ENCODE peak calls at places on chromosomes 4 and X, in eight cellular contexts. Y is A549; Z is transverse colon; L is DND-41; K is mucosa of descending colon; J is cardiac muscle cell; O is right lobe of liver; D is CD8-positive, alpha-beta memory T cell. E is an unnamed sample.

GRCh38 chrX:153969904-153970397 is 1.7 kb downstream of the HCFC1 start:
- DNase-seq in Y (no peak), Z (no peak), L (no peak), K (peak), J (no peak), O (peak), D (no peak), E (no peak)

GRCh38 chr4:62377245-62377644 is 1177.1 kb downstream of the ADGRL3 start:
- DNase-seq in Y (no peak), Z (no peak), L (no peak), K (no peak), J (no peak), O (no peak), D (no peak), E (no peak)

GRCh38 chrX:101685923-101686322 is 26.3 kb upstream of the ARMCX2 start:
- DNase-seq in Y (no peak), Z (no peak), L (no peak), K (no peak), J (no peak), O (no peak), D (no peak), E (no peak)

GRCh38 chr4:117983541-117984451 is 50.5 kb upstream of the NDST3 start:
- DNase-seq in Y (no peak), Z (no peak), L (peak), K (no peak), J (no peak), O (no peak), D (no peak), E (peak)

GRCh38 chrX:93422693-93423092 is 250.7 kb downstream of the NAP1L3 start:
- DNase-seq in Y (no peak), Z (no peak), L (no peak), K (no peak), J (peak), O (no peak), D (no peak), E (peak)

GRCh38 chr4:123443401-123444297 is 47.1 kb downstream of the SPRY1 start:
- DNase-seq in Y (no peak), Z (peak), L (peak), K (no peak), J (no peak), O (no peak), D (no peak), E (no peak)

GRCh38 chr4:176964116-176964691 is 171.5 kb upstream of the VEGFC start:
- DNase-seq in Y (no peak), Z (no peak), L (peak), K (no peak), J (no peak), O (no peak), D (no peak), E (peak)

GRCh38 chrX:129769467-129770154 is 10.1 kb upstream of the SASH3 start:
- DNase-seq in Y (no peak), Z (peak), L (peak), K (peak), J (no peak), O (peak), D (peak), E (peak)

GRCh38 chr4:75821966-75822365 is 80.3 kb downstream of the PPEF2 start:
- DNase-seq in Y (no peak), Z (no peak), L (no peak), K (no peak), J (no peak), O (no peak), D (no peak), E (no peak)

GRCh38 chr4:183905081-183905592 is at the start of gene STOX2:
- DNase-seq in Y (peak), Z (peak), L (no peak), K (no peak), J (peak), O (peak), D (no peak), E (peak)

GRCh38 chrX:112734250-112734649 is 54.5 kb upstream of the LHFPL1 start:
- DNase-seq in Y (no peak), Z (no peak), L (peak), K (no peak), J (no peak), O (no peak), D (no peak), E (no peak)

GRCh38 chr4:109078724-109079123 is 223.7 kb downstream of the COL25A1 start:
- DNase-seq in Y (no peak), Z (no peak), L (no peak), K (no peak), J (peak), O (no peak), D (no peak), E (no peak)

GRCh38 chr4:137378393-137379290 is 153.7 kb downstream of the PCDH18 start:
- DNase-seq in Y (no peak), Z (no peak), L (no peak), K (no peak), J (no peak), O (no peak), D (no peak), E (no peak)

GRCh38 chr4:69750346-69750745 is 10.1 kb downstream of the SULT1B1 start:
- DNase-seq in Y (no peak), Z (no peak), L (no peak), K (no peak), J (no peak), O (no peak), D (no peak), E (no peak)
- H3K4me3 ChIP-seq in Y (no peak), Z (no peak), L (no peak), K (no peak), J (no peak), O (no peak), D (no peak), E (no peak)

GRCh38 chrX:12901486-12901885 is 4.9 kb upstream of the TLR8 start:
- DNase-seq in Y (peak), Z (peak), L (peak), K (peak), J (peak), O (no peak), D (peak), E (peak)

GRCh38 chrX:12910851-12911461 is 4.5 kb downstream of the TLR8 start:
- DNase-seq in Y (no peak), Z (no peak), L (peak), K (no peak), J (no peak), O (no peak), D (no peak), E (peak)

GRCh38 chrX:12903646-12904045 is 2.8 kb upstream of the TLR8 start:
- DNase-seq in Y (no peak), Z (no peak), L (no peak), K (no peak), J (no peak), O (no peak), D (no peak), E (no peak)

GRCh38 chrX:12910424-12910823 is 4.0 kb downstream of the TLR8 start:
- DNase-seq in Y (no peak), Z (no peak), L (peak), K (no peak), J (no peak), O (no peak), D (no peak), E (no peak)

DNA sequence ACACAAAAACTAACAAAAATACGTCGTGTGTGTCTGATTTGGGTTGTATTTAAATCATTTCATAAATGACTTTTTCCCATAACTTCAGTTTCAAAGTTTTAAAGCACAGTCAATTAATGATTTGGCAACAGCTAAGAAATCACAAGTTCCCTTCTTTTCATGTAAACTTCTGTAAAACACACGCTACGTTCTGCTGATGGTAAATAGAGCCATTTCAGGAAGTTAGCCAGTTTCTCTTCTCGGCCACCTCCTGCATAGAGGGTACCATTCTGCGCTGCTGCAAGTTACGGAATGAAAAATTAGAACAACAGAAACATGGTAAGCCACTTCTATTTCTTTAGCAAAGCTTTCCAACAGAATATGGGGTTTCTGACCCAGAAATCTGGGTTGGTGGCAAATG is at the start of gene TLR8:
- DNase-seq in Y (no peak), Z (no peak), L (no peak), K (no peak), J (no peak), O (no peak), D (no peak), E (no peak)
- H3K4me3 ChIP-seq in Y (no peak), Z (no peak), L (no peak), K (no peak), J (no peak), O (no peak), D (no peak), E (no peak)

DNA sequence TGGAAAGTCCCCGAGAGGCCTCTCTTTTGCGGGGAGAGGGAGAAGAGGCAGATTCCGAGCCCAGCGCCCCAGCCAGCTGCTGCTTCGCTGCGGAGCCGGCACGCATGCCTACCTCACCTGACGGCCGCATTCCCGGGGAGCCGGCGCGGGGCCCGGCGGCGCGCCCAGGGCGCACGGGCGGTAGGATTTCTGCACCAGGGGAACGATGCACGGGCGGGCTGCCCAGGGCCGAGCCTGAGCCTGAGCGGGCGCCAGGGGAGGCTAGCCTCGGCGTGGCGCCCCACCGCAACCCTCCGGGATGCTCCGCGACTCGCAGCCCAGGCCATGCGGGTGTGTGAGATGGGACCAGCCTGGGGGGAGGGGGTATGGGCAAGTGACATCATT is 81.3 kb upstream of the SCML1 start:
- DNase-seq in Y (no peak), Z (no peak), L (no peak), K (no peak), J (peak), O (no peak), D (no peak), E (no peak)
- H3K4me3 ChIP-seq in Y (no peak), Z (no peak), L (no peak), K (no peak), J (peak), O (no peak), D (peak), E (no peak)

DNA sequence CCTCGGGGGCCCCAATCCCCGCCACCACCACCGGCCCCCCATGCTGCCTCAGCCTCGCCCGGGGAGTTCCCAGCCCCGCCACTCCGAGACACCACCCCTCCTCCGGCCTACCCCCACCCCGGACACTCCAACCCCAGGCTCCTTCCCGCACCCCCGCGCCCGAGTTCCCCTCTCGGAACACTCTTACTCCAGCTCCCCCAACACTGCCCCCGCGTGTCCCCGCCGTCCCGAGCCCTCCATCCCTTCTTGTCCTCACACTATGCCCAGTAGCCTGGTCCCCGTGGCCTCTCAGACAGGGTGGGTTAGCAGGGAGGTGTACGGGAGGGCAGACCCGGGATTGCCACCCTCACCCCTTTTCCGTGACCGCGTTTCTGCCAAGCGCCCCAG is 276.1 kb downstream of the BCOR start:
- DNase-seq in Y (no peak), Z (no peak), L (no peak), K (no peak), J (no peak), O (no peak), D (no peak), E (no peak)
- H3K4me3 ChIP-seq in Y (peak), Z (peak), L (no peak), K (no peak), J (peak), O (no peak), D (no peak), E (no peak)

GRCh38 chr4:87236851-87237250 is 16.4 kb upstream of the KLHL8 start:
- DNase-seq in Y (no peak), Z (no peak), L (no peak), K (no peak), J (no peak), O (no peak), D (no peak), E (no peak)

GRCh38 chr4:87239821-87240220 is 19.4 kb upstream of the KLHL8 start:
- DNase-seq in Y (no peak), Z (no peak), L (no peak), K (no peak), J (no peak), O (no peak), D (no peak), E (no peak)

GRCh38 chr4:87230806-87231205 is 10.4 kb upstream of the KLHL8 start:
- DNase-seq in Y (no peak), Z (no peak), L (no peak), K (no peak), J (no peak), O (no peak), D (no peak), E (no peak)

GRCh38 chr4:87232241-87232640 is 11.8 kb upstream of the KLHL8 start:
- DNase-seq in Y (no peak), Z (no peak), L (no peak), K (no peak), J (no peak), O (no peak), D (no peak), E (no peak)

DNA sequence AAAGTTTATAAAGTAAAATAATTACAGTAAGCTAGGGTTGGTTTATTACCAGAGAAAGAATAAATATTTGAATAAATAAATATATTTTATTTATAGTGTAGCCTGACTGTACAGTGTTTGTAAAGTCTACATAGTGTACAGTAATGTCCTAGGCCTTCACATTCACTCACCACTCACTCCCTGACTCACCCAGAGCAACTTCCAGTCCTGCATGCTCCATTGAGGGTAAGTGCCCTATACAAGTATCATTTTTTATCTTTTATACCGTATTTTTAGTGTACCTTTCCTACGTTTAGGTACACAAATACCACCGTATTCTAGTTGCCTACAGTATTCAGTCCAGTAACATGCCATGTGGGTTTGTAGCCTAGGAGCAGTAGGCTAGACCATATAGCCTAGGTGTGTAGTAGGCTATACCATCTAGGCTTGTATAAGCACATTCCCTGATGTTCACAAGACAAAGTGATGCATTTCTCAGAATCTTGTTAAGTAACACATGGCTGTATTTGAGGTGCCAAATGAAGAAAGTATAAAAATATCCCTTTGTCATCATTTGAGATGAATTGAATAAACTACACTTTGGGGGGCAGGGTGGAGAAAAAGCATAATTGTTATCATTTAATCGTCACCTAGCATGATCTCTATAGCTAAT is 14.7 kb upstream of the KLHL8 start:
- DNase-seq in Y (no peak), Z (no peak), L (no peak), K (no peak), J (no peak), O (no peak), D (no peak), E (no peak)
- H3K4me3 ChIP-seq in Y (peak), Z (peak), L (peak), K (no peak), J (peak), O (no peak), D (peak), E (peak)

DNA sequence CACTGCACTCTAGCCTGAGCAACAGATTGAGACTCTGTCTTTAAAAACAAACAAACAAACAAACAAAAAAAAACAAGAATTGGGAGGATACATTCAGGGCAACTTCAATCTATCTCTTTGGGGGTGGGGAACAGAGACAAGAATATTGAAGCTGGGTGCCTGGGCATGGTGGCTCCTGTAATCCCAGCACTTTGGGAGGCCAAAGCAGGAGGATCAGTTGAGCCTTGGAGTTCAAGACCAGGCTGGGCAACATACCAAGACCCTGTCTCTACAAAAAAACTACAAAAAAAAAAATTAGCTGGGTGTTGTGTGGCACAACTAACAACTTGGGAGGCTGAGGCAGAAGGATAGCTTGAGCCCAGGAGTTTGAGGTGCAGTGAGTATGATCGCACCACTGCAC is 1.2 kb downstream of the LETM1 start:
- DNase-seq in Y (no peak), Z (no peak), L (no peak), K (no peak), J (no peak), O (no peak), D (no peak), E (no peak)
- H3K4me3 ChIP-seq in Y (peak), Z (peak), L (peak), K (no peak), J (peak), O (peak), D (peak), E (peak)

DNA sequence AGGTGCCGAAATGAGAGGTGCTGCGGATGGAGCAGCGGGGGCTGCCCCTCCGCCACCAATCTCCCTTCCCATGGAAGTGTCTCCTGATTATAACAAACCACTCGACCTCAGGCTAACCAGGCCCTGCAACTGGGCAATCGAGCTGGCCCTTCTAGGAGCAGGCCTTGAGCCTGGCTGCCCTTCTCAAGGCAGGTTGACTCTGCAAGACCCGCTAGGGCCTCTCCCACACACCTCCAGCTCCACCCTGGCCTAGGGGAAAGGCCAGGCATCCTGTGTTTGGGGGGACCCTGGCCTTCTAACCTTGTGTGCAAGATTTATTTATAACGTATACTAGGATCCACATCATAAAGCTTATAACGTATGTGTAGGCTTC is 3.7 kb upstream of the BCOR start:
- DNase-seq in Y (no peak), Z (no peak), L (no peak), K (no peak), J (no peak), O (no peak), D (no peak), E (no peak)
- H3K4me3 ChIP-seq in Y (no peak), Z (no peak), L (no peak), K (no peak), J (no peak), O (no peak), D (no peak), E (no peak)

DNA sequence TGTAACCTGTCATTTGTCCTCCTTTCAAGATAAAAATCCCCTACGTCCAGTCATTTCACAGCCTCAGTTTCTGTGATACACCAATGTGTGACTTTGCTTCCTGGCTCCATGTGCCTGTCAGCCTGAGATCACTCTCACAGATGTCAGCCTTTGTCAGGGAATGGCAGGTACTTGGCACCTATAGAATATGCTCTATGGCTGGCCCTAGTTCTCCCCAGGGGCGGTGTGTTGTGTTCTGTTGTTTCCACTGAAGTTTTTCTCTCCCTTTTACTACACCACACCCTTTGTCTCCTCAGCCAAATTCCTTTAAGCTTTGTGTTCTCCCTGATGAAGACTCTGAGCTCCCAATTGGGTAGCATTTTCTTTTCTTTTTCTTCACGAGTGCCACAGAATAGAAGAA is 81.7 kb downstream of the ALPK1 start:
- DNase-seq in Y (no peak), Z (no peak), L (no peak), K (no peak), J (no peak), O (no peak), D (no peak), E (no peak)
- H3K4me3 ChIP-seq in Y (no peak), Z (no peak), L (no peak), K (no peak), J (no peak), O (no peak), D (no peak), E (no peak)

GRCh38 chr4:107036602-107037151 is 564 bp upstream of the DKK2 start:
- DNase-seq in Y (no peak), Z (no peak), L (no peak), K (no peak), J (no peak), O (peak), D (no peak), E (no peak)
- H3K4me3 ChIP-seq in Y (no peak), Z (peak), L (no peak), K (no peak), J (peak), O (no peak), D (peak), E (no peak)